ENCODE peak calls at places on chromosomes 3 and 15, in four cellular contexts. One of them, this sample, is unnamed.

GRCh38 chr15:68228971-68229385 is 550 bp downstream of the CLN6 start:
- DNase-seq in GM12878: no peak
- DNase-seq in K562: no peak
- DNase-seq in HepG2: no peak
- DNase-seq in this sample: no peak

GRCh38 chr3:54357307-54357706 is 235.0 kb downstream of the CACNA2D3 start:
- DNase-seq in GM12878: no peak
- DNase-seq in K562: no peak
- DNase-seq in HepG2: no peak
- DNase-seq in this sample: no peak

GRCh38 chr3:17915341-17915740 is 172.9 kb upstream of the TBC1D5 start:
- DNase-seq in GM12878: no peak
- DNase-seq in K562: no peak
- DNase-seq in HepG2: no peak
- DNase-seq in this sample: no peak

GRCh38 chr3:150419959-150420358 is 11.9 kb downstream of the TSC22D2 start:
- DNase-seq in GM12878: no peak
- DNase-seq in K562: no peak
- DNase-seq in HepG2: no peak
- DNase-seq in this sample: no peak

GRCh38 chr3:134974621-134975020 is 179.6 kb downstream of the EPHB1 start:
- DNase-seq in GM12878: no peak
- DNase-seq in K562: no peak
- DNase-seq in HepG2: no peak
- DNase-seq in this sample: no peak

GRCh38 chr15:68783226-68784054 is 37.3 kb downstream of the ANP32A start:
- DNase-seq in GM12878: no peak
- DNase-seq in K562: peak
- DNase-seq in HepG2: peak
- DNase-seq in this sample: peak

GRCh38 chr15:90063733-90064247 is 38.5 kb downstream of the IDH2 start:
- DNase-seq in GM12878: no peak
- DNase-seq in K562: peak
- DNase-seq in HepG2: no peak
- DNase-seq in this sample: no peak

GRCh38 chr3:131349946-131350347 is 31.6 kb upstream of the NUDT16 start:
- DNase-seq in GM12878: no peak
- DNase-seq in K562: no peak
- DNase-seq in HepG2: no peak
- DNase-seq in this sample: peak

GRCh38 chr15:59892995-59893394 is 111.1 kb upstream of the FOXB1 start:
- DNase-seq in GM12878: no peak
- DNase-seq in K562: no peak
- DNase-seq in HepG2: no peak
- DNase-seq in this sample: no peak

DNA sequence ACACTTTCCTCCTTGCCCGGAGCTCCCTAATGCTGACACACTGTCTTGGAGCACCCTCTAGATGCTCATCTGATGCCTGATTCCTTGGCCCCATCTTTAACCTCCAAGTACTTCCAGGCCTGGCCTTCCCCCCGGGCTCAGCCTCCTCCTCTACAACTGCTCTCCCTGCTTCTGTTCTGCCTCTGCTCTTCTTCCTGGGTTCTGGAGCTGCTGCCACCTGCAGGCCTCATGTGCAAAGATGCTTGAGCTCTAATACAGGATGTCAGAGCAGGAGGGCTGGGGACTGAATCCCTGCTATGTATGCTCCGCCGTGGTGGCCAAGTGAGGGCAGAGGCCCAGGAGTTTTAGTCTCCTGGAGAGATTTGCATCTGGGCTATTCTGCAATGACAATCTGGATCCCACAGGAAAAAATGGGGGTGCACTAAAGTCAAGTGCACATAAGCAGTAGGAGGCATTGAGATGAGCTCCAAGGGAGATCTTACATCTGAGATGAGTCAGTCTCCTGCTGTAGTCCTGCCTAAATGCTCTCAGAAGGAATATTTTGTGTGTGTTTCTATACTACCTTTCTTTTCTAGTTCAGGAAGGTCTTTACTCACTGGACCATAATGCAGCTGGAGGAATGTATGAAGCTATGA is 296.3 kb downstream of the UACA start:
- DNase-seq in GM12878: no peak
- DNase-seq in K562: peak
- DNase-seq in HepG2: peak
- DNase-seq in this sample: peak
- TF ChIP-seq USF2 in GM12878: no peak
- TF ChIP-seq USF2 in K562: no peak
- TF ChIP-seq USF2 in HepG2: no peak
- TF ChIP-seq USF2 in this sample: no peak

GRCh38 chr3:49121244-49121671 is 635 bp upstream of the USP19 start:
- DNase-seq in GM12878: no peak
- DNase-seq in K562: no peak
- DNase-seq in HepG2: no peak
- DNase-seq in this sample: no peak

GRCh38 chr3:49119439-49119838 is 1.2 kb downstream of the USP19 start:
- DNase-seq in GM12878: no peak
- DNase-seq in K562: no peak
- DNase-seq in HepG2: no peak
- DNase-seq in this sample: no peak

GRCh38 chr3:49120096-49120437 is 556 bp downstream of the USP19 start:
- DNase-seq in GM12878: no peak
- DNase-seq in K562: no peak
- DNase-seq in HepG2: no peak
- DNase-seq in this sample: no peak

GRCh38 chr3:49122022-49122421 is 1.4 kb upstream of the USP19 start:
- DNase-seq in GM12878: no peak
- DNase-seq in K562: no peak
- DNase-seq in HepG2: no peak
- DNase-seq in this sample: no peak

GRCh38 chr3:49120438-49121135 is at the start of gene USP19:
- DNase-seq in GM12878: peak
- DNase-seq in K562: peak
- DNase-seq in HepG2: peak
- DNase-seq in this sample: peak
- TF ChIP-seq EP300 in GM12878: no peak
- TF ChIP-seq EP300 in K562: no peak
- TF ChIP-seq EP300 in HepG2: no peak
- TF ChIP-seq EP300 in this sample: no peak

GRCh38 chr15:62922514-62922913 is 120.0 kb upstream of the TPM1 start:
- DNase-seq in GM12878: no peak
- DNase-seq in K562: no peak
- DNase-seq in HepG2: no peak
- DNase-seq in this sample: no peak

GRCh38 chr15:62925875-62926274 is 116.7 kb upstream of the TPM1 start:
- DNase-seq in GM12878: no peak
- DNase-seq in K562: no peak
- DNase-seq in HepG2: no peak
- DNase-seq in this sample: no peak

GRCh38 chr15:62920569-62921502 is 121.7 kb upstream of the TPM1 start:
- DNase-seq in GM12878: no peak
- DNase-seq in K562: no peak
- DNase-seq in HepG2: no peak
- DNase-seq in this sample: no peak
- TF ChIP-seq FOXM1 in GM12878: no peak
- TF ChIP-seq FOXM1 in K562: no peak
- TF ChIP-seq FOXM1 in HepG2: no peak
- TF ChIP-seq FOXM1 in this sample: no peak

GRCh38 chr3:102059145-102059943 is 210.0 kb downstream of the NFKBIZ start:
- DNase-seq in GM12878: peak
- DNase-seq in K562: no peak
- DNase-seq in HepG2: no peak
- DNase-seq in this sample: no peak
- TF ChIP-seq USF2 in GM12878: peak
- TF ChIP-seq USF2 in K562: no peak
- TF ChIP-seq USF2 in HepG2: no peak
- TF ChIP-seq USF2 in this sample: no peak

GRCh38 chr3:99601493-99601892 is 36.9 kb upstream of the COL8A1 start:
- DNase-seq in GM12878: no peak
- DNase-seq in K562: no peak
- DNase-seq in HepG2: no peak
- DNase-seq in this sample: no peak

GRCh38 chr3:99607151-99607550 is 31.2 kb upstream of the COL8A1 start:
- DNase-seq in GM12878: no peak
- DNase-seq in K562: no peak
- DNase-seq in HepG2: no peak
- DNase-seq in this sample: no peak

DNA sequence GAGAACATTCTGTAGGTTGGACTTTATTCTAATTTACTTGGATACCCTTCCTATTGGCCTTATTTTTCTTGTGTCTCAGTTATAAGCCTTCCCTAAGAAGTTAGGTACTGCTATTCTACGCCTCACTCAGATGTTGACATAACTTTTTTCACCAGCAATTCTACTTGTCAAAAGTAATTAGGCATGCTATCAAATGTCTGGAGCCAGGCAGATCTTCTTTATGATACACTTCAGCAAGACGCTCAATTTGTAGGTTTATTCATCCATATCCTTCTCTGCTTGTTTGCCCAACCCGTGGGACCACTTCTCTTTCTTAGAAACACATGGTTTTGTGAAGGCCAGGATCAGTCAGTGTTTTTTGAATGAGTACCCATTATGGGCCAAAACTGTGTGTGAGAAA is 36.2 kb upstream of the COL8A1 start:
- DNase-seq in GM12878: no peak
- DNase-seq in K562: no peak
- DNase-seq in HepG2: no peak
- DNase-seq in this sample: no peak
- TF ChIP-seq EP300 in GM12878: no peak
- TF ChIP-seq EP300 in K562: no peak
- TF ChIP-seq EP300 in HepG2: no peak
- TF ChIP-seq EP300 in this sample: no peak

GRCh38 chr3:182244222-182244971 is 532.7 kb downstream of the SOX2 start:
- DNase-seq in GM12878: no peak
- DNase-seq in K562: no peak
- DNase-seq in HepG2: peak
- DNase-seq in this sample: no peak

GRCh38 chr3:182243625-182244024 is 531.9 kb downstream of the SOX2 start:
- DNase-seq in GM12878: no peak
- DNase-seq in K562: no peak
- DNase-seq in HepG2: no peak
- DNase-seq in this sample: no peak

GRCh38 chr3:182248349-182248880 is 536.7 kb downstream of the SOX2 start:
- DNase-seq in GM12878: no peak
- DNase-seq in K562: peak
- DNase-seq in HepG2: peak
- DNase-seq in this sample: peak

GRCh38 chr3:182245059-182245458 is 533.3 kb downstream of the SOX2 start:
- DNase-seq in GM12878: no peak
- DNase-seq in K562: no peak
- DNase-seq in HepG2: no peak
- DNase-seq in this sample: no peak

GRCh38 chr3:182246870-182247269 is 535.1 kb downstream of the SOX2 start:
- DNase-seq in GM12878: no peak
- DNase-seq in K562: no peak
- DNase-seq in HepG2: no peak
- DNase-seq in this sample: no peak
- TF ChIP-seq FOXM1 in GM12878: no peak
- TF ChIP-seq FOXM1 in K562: no peak
- TF ChIP-seq FOXM1 in HepG2: no peak
- TF ChIP-seq FOXM1 in this sample: no peak

GRCh38 chr3:168030488-168031054 is 65.2 kb downstream of the GOLIM4 start:
- DNase-seq in GM12878: no peak
- DNase-seq in K562: no peak
- DNase-seq in HepG2: no peak
- DNase-seq in this sample: no peak
- TF ChIP-seq USF2 in GM12878: no peak
- TF ChIP-seq USF2 in K562: no peak
- TF ChIP-seq USF2 in HepG2: no peak
- TF ChIP-seq USF2 in this sample: no peak

GRCh38 chr3:72143322-72143721 is 358.4 kb upstream of the PROK2 start:
- DNase-seq in GM12878: no peak
- DNase-seq in K562: peak
- DNase-seq in HepG2: peak
- DNase-seq in this sample: no peak

GRCh38 chr3:72143970-72144717 is 359.2 kb upstream of the PROK2 start:
- DNase-seq in GM12878: no peak
- DNase-seq in K562: no peak
- DNase-seq in HepG2: peak
- DNase-seq in this sample: no peak

GRCh38 chr3:72144773-72145505 is 360.0 kb upstream of the PROK2 start:
- DNase-seq in GM12878: no peak
- DNase-seq in K562: peak
- DNase-seq in HepG2: peak
- DNase-seq in this sample: peak

GRCh38 chr3:72147600-72147999 is 362.7 kb upstream of the PROK2 start:
- DNase-seq in GM12878: no peak
- DNase-seq in K562: no peak
- DNase-seq in HepG2: no peak
- DNase-seq in this sample: no peak

DNA sequence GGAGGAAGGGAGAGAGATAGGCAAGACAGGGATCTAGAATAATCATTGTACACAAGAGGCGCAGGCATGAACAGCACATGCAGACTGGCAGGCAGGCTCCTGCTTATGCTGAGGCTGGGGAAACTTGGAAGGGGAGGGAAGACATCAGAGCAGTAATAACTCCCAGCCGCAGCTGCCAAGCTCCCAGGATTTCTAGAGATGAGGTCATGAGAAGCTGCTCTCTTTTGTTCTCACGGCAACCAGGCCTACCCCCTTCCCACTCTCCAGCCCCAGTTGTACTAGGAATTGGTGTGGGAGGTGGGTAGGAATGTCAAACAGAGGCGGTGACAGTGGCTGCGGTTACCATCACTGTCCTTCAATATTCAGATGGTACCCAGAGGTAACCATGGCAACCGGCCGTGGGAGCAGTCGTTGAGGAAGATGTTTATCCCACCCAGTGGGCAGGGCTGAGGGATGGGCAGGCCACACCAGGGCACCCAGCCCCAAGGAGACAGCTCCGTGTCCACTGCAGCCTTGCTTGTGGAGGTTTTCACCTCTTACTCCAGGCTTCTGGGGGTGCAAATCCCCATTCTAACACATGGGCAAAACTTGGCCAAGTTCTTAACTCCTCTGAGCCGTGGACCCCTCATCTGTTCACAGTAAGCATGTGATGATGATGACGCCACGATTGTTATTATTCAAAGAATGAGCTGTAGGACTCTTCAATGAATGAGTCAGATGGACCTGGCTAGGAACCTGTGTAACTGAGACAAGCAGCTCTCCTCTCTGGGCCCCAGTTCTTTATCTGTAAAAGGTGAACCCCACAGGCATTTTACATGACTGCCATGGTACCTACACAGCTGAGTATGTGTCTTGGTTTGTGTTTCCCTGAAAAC is 360.8 kb upstream of the PROK2 start:
- DNase-seq in GM12878: no peak
- DNase-seq in K562: no peak
- DNase-seq in HepG2: no peak
- DNase-seq in this sample: peak
- TF ChIP-seq EP300 in GM12878: no peak
- TF ChIP-seq EP300 in K562: no peak
- TF ChIP-seq EP300 in HepG2: no peak
- TF ChIP-seq EP300 in this sample: no peak